ENCODE peak calls at places on chromosome 19, in ten cellular contexts. One of them, this sample, is unnamed.

GRCh38 chr19:10295305-10295846 is 5.6 kb downstream of the ICAM5 start:
- DNase-seq in epithelial cell of esophagus: no peak
- DNase-seq in sigmoid colon: no peak
- DNase-seq in cardiac muscle cell: peak
- DNase-seq in GM06990: peak
- DNase-seq in K562: peak
- DNase-seq in nephron progenitor cell: peak
- DNase-seq in esophagus squamous epithelium: no peak
- DNase-seq in fibroblast of lung: no peak
- DNase-seq in endothelial cell: no peak
- DNase-seq in this sample: no peak

GRCh38 chr19:16371540-16371986 is 46.9 kb downstream of the KLF2 start:
- DNase-seq in cardiac muscle cell: no peak
- DNase-seq in epithelial cell of esophagus: no peak
- DNase-seq in esophagus squamous epithelium: peak
- DNase-seq in nephron progenitor cell: no peak
- DNase-seq in sigmoid colon: no peak
- DNase-seq in GM06990: peak
- DNase-seq in endothelial cell: no peak
- DNase-seq in fibroblast of lung: no peak
- DNase-seq in K562: peak
- DNase-seq in this sample: peak

GRCh38 chr19:55443824-55444719 is 972 bp upstream of the SHISA7 start:
- DNase-seq in endothelial cell: no peak
- DNase-seq in fibroblast of lung: no peak
- DNase-seq in cardiac muscle cell: no peak
- DNase-seq in sigmoid colon: no peak
- DNase-seq in K562: peak
- DNase-seq in GM06990: no peak
- DNase-seq in nephron progenitor cell: no peak
- DNase-seq in esophagus squamous epithelium: no peak
- DNase-seq in epithelial cell of esophagus: no peak
- DNase-seq in this sample: no peak

GRCh38 chr19:42653841-42654240 is 59.1 kb upstream of the CEACAM8 start:
- DNase-seq in esophagus squamous epithelium: no peak
- DNase-seq in sigmoid colon: no peak
- DNase-seq in GM06990: no peak
- DNase-seq in K562: no peak
- DNase-seq in fibroblast of lung: no peak
- DNase-seq in epithelial cell of esophagus: no peak
- DNase-seq in endothelial cell: no peak
- DNase-seq in nephron progenitor cell: no peak
- DNase-seq in cardiac muscle cell: no peak
- DNase-seq in this sample: no peak

GRCh38 chr19:6276447-6276846 is 3.3 kb downstream of the MLLT1 start:
- DNase-seq in GM06990: no peak
- DNase-seq in cardiac muscle cell: peak
- DNase-seq in K562: peak
- DNase-seq in endothelial cell: no peak
- DNase-seq in epithelial cell of esophagus: no peak
- DNase-seq in fibroblast of lung: peak
- DNase-seq in sigmoid colon: peak
- DNase-seq in nephron progenitor cell: no peak
- DNase-seq in esophagus squamous epithelium: no peak
- DNase-seq in this sample: no peak

GRCh38 chr19:1789282-1790020 is 22.6 kb downstream of the ATP8B3 start:
- DNase-seq in sigmoid colon: no peak
- DNase-seq in fibroblast of lung: no peak
- DNase-seq in GM06990: no peak
- DNase-seq in esophagus squamous epithelium: no peak
- DNase-seq in K562: no peak
- DNase-seq in cardiac muscle cell: peak
- DNase-seq in nephron progenitor cell: peak
- DNase-seq in endothelial cell: no peak
- DNase-seq in epithelial cell of esophagus: no peak
- DNase-seq in this sample: peak

GRCh38 chr19:37583340-37583739 is 11.3 kb downstream of the ZNF571 start:
- DNase-seq in nephron progenitor cell: no peak
- DNase-seq in fibroblast of lung: no peak
- DNase-seq in cardiac muscle cell: no peak
- DNase-seq in esophagus squamous epithelium: no peak
- DNase-seq in epithelial cell of esophagus: no peak
- DNase-seq in K562: no peak
- DNase-seq in sigmoid colon: no peak
- DNase-seq in endothelial cell: no peak
- DNase-seq in GM06990: no peak
- DNase-seq in this sample: no peak

GRCh38 chr19:50384685-50385535 is 763 bp downstream of the POLD1 start:
- DNase-seq in epithelial cell of esophagus: peak
- DNase-seq in cardiac muscle cell: peak
- DNase-seq in esophagus squamous epithelium: no peak
- DNase-seq in nephron progenitor cell: no peak
- DNase-seq in sigmoid colon: no peak
- DNase-seq in K562: no peak
- DNase-seq in endothelial cell: no peak
- DNase-seq in GM06990: no peak
- DNase-seq in fibroblast of lung: no peak
- DNase-seq in this sample: no peak

GRCh38 chr19:1471514-1472107 is 7.4 kb downstream of the C19orf25 start:
- DNase-seq in sigmoid colon: no peak
- DNase-seq in nephron progenitor cell: no peak
- DNase-seq in esophagus squamous epithelium: no peak
- DNase-seq in fibroblast of lung: no peak
- DNase-seq in GM06990: peak
- DNase-seq in epithelial cell of esophagus: no peak
- DNase-seq in endothelial cell: no peak
- DNase-seq in K562: no peak
- DNase-seq in cardiac muscle cell: no peak
- DNase-seq in this sample: no peak

GRCh38 chr19:45153339-45154063 is 7.3 kb downstream of the NKPD1 start:
- DNase-seq in epithelial cell of esophagus: no peak
- DNase-seq in K562: peak
- DNase-seq in fibroblast of lung: peak
- DNase-seq in esophagus squamous epithelium: no peak
- DNase-seq in endothelial cell: peak
- DNase-seq in GM06990: no peak
- DNase-seq in sigmoid colon: no peak
- DNase-seq in nephron progenitor cell: peak
- DNase-seq in cardiac muscle cell: peak
- DNase-seq in this sample: no peak

GRCh38 chr19:45150180-45150579 is 10.6 kb downstream of the NKPD1 start:
- DNase-seq in esophagus squamous epithelium: no peak
- DNase-seq in endothelial cell: no peak
- DNase-seq in nephron progenitor cell: no peak
- DNase-seq in GM06990: no peak
- DNase-seq in sigmoid colon: no peak
- DNase-seq in fibroblast of lung: no peak
- DNase-seq in cardiac muscle cell: no peak
- DNase-seq in K562: no peak
- DNase-seq in epithelial cell of esophagus: no peak
- DNase-seq in this sample: no peak

GRCh38 chr19:45150731-45151725 is 9.8 kb downstream of the NKPD1 start:
- DNase-seq in K562: no peak
- DNase-seq in epithelial cell of esophagus: peak
- DNase-seq in endothelial cell: no peak
- DNase-seq in nephron progenitor cell: no peak
- DNase-seq in cardiac muscle cell: no peak
- DNase-seq in esophagus squamous epithelium: no peak
- DNase-seq in sigmoid colon: no peak
- DNase-seq in GM06990: no peak
- DNase-seq in fibroblast of lung: no peak
- DNase-seq in this sample: no peak

GRCh38 chr19:45152504-45153338 is 8.1 kb downstream of the NKPD1 start:
- DNase-seq in epithelial cell of esophagus: peak
- DNase-seq in nephron progenitor cell: peak
- DNase-seq in sigmoid colon: no peak
- DNase-seq in esophagus squamous epithelium: no peak
- DNase-seq in K562: no peak
- DNase-seq in cardiac muscle cell: no peak
- DNase-seq in fibroblast of lung: peak
- DNase-seq in GM06990: peak
- DNase-seq in endothelial cell: no peak
- DNase-seq in this sample: no peak

DNA sequence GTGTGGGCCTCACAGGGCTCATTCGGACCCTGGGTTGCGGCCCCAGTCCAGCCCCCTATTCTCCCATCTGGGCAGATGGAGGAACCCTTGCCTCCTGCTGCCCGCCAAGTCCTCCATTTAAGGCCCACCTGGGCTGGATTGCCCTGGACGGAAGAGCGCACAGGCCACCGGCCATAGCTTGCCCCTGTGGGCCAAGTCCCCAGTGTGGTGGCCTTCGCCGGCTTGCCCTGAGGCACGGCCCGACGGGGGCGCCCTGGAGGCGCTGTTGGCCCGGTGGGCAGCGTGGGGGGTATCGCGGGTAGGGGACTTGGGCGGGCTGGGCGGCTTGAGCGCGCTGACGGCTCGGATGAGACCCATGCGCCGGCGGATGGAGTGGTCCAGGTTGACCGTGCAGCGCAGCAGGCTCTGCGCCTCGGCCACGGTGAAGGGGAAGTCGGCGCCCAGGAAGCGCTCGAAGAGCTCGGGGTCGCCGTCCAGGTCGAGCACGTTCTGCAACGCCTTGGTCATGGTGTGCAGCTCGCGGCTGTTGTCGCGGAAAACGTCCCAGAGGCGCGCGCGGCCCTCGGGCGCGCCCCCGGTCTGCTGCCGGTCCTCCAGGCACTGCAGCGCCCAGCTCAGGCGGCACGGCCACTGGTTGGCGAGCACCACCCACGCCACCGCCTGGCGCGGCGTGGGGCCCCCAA is 8.8 kb downstream of the NKPD1 start:
- DNase-seq in cardiac muscle cell: no peak
- DNase-seq in fibroblast of lung: no peak
- DNase-seq in nephron progenitor cell: no peak
- DNase-seq in esophagus squamous epithelium: no peak
- DNase-seq in K562: no peak
- DNase-seq in sigmoid colon: no peak
- DNase-seq in endothelial cell: no peak
- DNase-seq in GM06990: no peak
- DNase-seq in epithelial cell of esophagus: no peak
- DNase-seq in this sample: no peak
- TF ChIP-seq CTCF in cardiac muscle cell: no peak
- TF ChIP-seq CTCF in fibroblast of lung: no peak
- TF ChIP-seq CTCF in nephron progenitor cell: no peak
- TF ChIP-seq CTCF in esophagus squamous epithelium: no peak
- TF ChIP-seq CTCF in K562: no peak
- TF ChIP-seq CTCF in sigmoid colon: no peak
- TF ChIP-seq CTCF in endothelial cell: no peak
- TF ChIP-seq CTCF in GM06990: no peak
- TF ChIP-seq CTCF in epithelial cell of esophagus: no peak
- TF ChIP-seq CTCF in this sample: no peak

DNA sequence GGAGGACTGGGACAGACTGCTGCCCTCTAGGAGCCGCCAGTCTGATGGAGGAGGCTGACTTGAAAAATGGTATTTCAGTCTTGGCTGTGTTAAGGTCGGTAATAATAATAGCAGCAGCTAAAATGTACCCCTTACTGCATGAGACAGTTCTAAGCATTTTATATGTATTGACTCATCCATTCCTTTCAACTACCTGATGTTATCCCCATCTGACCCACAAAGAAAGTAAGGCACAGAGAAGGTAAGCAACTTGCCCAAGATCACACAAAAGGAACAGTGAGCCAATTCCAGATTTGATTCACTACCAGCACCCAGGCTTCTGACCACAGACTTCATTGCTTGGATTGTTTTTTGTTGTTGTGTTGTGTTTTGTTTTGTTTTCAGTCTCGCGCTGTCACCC is 4.0 kb downstream of the NCAN start:
- DNase-seq in GM06990: no peak
- DNase-seq in fibroblast of lung: no peak
- DNase-seq in epithelial cell of esophagus: no peak
- DNase-seq in K562: no peak
- DNase-seq in sigmoid colon: no peak
- DNase-seq in endothelial cell: no peak
- DNase-seq in nephron progenitor cell: no peak
- DNase-seq in esophagus squamous epithelium: no peak
- DNase-seq in cardiac muscle cell: no peak
- DNase-seq in this sample: no peak
- TF ChIP-seq CTCF in GM06990: no peak
- TF ChIP-seq CTCF in fibroblast of lung: no peak
- TF ChIP-seq CTCF in epithelial cell of esophagus: no peak
- TF ChIP-seq CTCF in K562: no peak
- TF ChIP-seq CTCF in sigmoid colon: no peak
- TF ChIP-seq CTCF in endothelial cell: no peak
- TF ChIP-seq CTCF in nephron progenitor cell: no peak
- TF ChIP-seq CTCF in esophagus squamous epithelium: no peak
- TF ChIP-seq CTCF in cardiac muscle cell: no peak
- TF ChIP-seq CTCF in this sample: no peak

GRCh38 chr19:51904331-51905165 is at the start of gene ZNF649:
- DNase-seq in K562: peak
- DNase-seq in fibroblast of lung: peak
- DNase-seq in nephron progenitor cell: peak
- DNase-seq in sigmoid colon: peak
- DNase-seq in GM06990: peak
- DNase-seq in epithelial cell of esophagus: peak
- DNase-seq in endothelial cell: peak
- DNase-seq in esophagus squamous epithelium: peak
- DNase-seq in cardiac muscle cell: peak
- DNase-seq in this sample: no peak

GRCh38 chr19:51903192-51903591 is 1.6 kb downstream of the ZNF649 start:
- DNase-seq in nephron progenitor cell: no peak
- DNase-seq in epithelial cell of esophagus: no peak
- DNase-seq in endothelial cell: no peak
- DNase-seq in sigmoid colon: no peak
- DNase-seq in K562: no peak
- DNase-seq in esophagus squamous epithelium: no peak
- DNase-seq in cardiac muscle cell: no peak
- DNase-seq in fibroblast of lung: no peak
- DNase-seq in GM06990: no peak
- DNase-seq in this sample: no peak

DNA sequence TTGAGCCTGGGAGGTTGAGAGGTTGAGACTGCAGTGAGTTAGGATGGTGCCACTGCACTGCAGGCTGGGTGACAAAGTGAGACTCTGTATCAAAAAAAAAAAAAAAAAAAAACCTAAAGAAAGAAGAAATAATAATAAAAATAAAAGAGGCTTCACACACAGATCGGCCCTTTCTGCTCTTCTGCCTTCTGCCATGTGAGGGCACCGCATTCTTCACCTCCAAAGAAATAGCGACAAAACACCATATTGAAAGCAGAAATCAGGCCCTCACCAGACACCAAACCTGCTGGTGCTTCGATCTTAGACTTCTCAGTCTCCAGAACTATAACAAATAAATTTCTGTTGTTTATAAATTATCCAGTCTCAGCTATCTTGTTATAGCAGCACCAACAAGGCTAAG is 3.0 kb downstream of the ZNF649 start:
- DNase-seq in cardiac muscle cell: no peak
- DNase-seq in nephron progenitor cell: no peak
- DNase-seq in GM06990: no peak
- DNase-seq in epithelial cell of esophagus: no peak
- DNase-seq in K562: no peak
- DNase-seq in sigmoid colon: no peak
- DNase-seq in fibroblast of lung: no peak
- DNase-seq in esophagus squamous epithelium: no peak
- DNase-seq in endothelial cell: no peak
- DNase-seq in this sample: no peak
- TF ChIP-seq CTCF in cardiac muscle cell: no peak
- TF ChIP-seq CTCF in nephron progenitor cell: no peak
- TF ChIP-seq CTCF in GM06990: no peak
- TF ChIP-seq CTCF in epithelial cell of esophagus: no peak
- TF ChIP-seq CTCF in K562: no peak
- TF ChIP-seq CTCF in sigmoid colon: no peak
- TF ChIP-seq CTCF in fibroblast of lung: no peak
- TF ChIP-seq CTCF in esophagus squamous epithelium: no peak
- TF ChIP-seq CTCF in endothelial cell: no peak
- TF ChIP-seq CTCF in this sample: peak

GRCh38 chr19:13902993-13903555 is 2.8 kb downstream of the BRME1 start:
- DNase-seq in endothelial cell: no peak
- DNase-seq in esophagus squamous epithelium: no peak
- DNase-seq in epithelial cell of esophagus: no peak
- DNase-seq in GM06990: no peak
- DNase-seq in cardiac muscle cell: no peak
- DNase-seq in K562: no peak
- DNase-seq in nephron progenitor cell: no peak
- DNase-seq in sigmoid colon: no peak
- DNase-seq in fibroblast of lung: no peak
- DNase-seq in this sample: no peak
- TF ChIP-seq CTCF in endothelial cell: no peak
- TF ChIP-seq CTCF in esophagus squamous epithelium: no peak
- TF ChIP-seq CTCF in epithelial cell of esophagus: peak
- TF ChIP-seq CTCF in GM06990: peak
- TF ChIP-seq CTCF in cardiac muscle cell: peak
- TF ChIP-seq CTCF in K562: peak
- TF ChIP-seq CTCF in nephron progenitor cell: no peak
- TF ChIP-seq CTCF in sigmoid colon: no peak
- TF ChIP-seq CTCF in fibroblast of lung: peak
- TF ChIP-seq CTCF in this sample: peak

This sample was measured in chondrocyte.